ENCODE peak calls at places on chromosomes 2 and 18, in ten cellular contexts. E, V, F, D, U, L, P, S, N and C are unnamed samples.
A peak's percentile ranks its signal among the peaks of the same experiment; 100 is the strongest.

GRCh38 chr2:182907081-182907830 is 40.8 kb upstream of the FRZB start:
- DNase-seq in E (no peak), V (peak; percentile 26), F (peak; percentile 32), D (no peak), N (no peak), S (no peak), U (no peak), P (no peak), L (no peak), C (no peak)

GRCh38 chr2:155424518-155424917 is 726.0 kb downstream of the KCNJ3 start:
- DNase-seq in L (no peak), F (no peak), V (no peak), S (no peak), U (no peak), E (no peak), D (no peak), N (no peak), P (no peak), C (no peak)

GRCh38 chr2:26720322-26721166 is 28.0 kb downstream of the KCNK3 start:
- DNase-seq in U (peak; percentile 48), F (peak; percentile 85), V (no peak), P (no peak), N (no peak), S (no peak), D (no peak), L (peak; percentile 29), E (peak; percentile 21), C (no peak)

GRCh38 chr18:3624818-3625716 is 175.1 kb downstream of the TGIF1 start:
- DNase-seq in D (peak; percentile 67), S (no peak), E (no peak), N (no peak), P (no peak), U (peak; percentile 96), L (no peak), F (no peak), V (no peak), C (peak; percentile 61)

GRCh38 chr2:23600336-23600735 is 215.4 kb downstream of the KLHL29 start:
- DNase-seq in F (peak; percentile 39), D (no peak), N (no peak), S (no peak), V (no peak), P (no peak), L (no peak), E (no peak), U (no peak), C (no peak)

GRCh38 chr2:218893349-218894167 is 12.9 kb downstream of the WNT10A start:
- DNase-seq in N (no peak), V (no peak), E (no peak), F (no peak), D (no peak), U (no peak), L (no peak), S (peak; percentile 47), P (no peak), C (peak; percentile 49)

GRCh38 chr2:139969301-139969700 is 1189.1 kb upstream of the NXPH2 start:
- DNase-seq in D (no peak), P (no peak), S (no peak), E (no peak), L (no peak), F (no peak), V (no peak), U (no peak), N (no peak), C (no peak)

GRCh38 chr2:176827269-176827668 is 385.3 kb upstream of the HNRNPA3 start:
- DNase-seq in F (no peak), U (no peak), P (no peak), V (no peak), N (no peak), L (no peak), E (no peak), S (no peak), D (peak; percentile 68), C (no peak)

GRCh38 chr18:12093520-12094257 is at the start of gene ANKRD62:
- DNase-seq in L (no peak), N (peak; percentile 77), U (no peak), S (no peak), D (no peak), F (no peak), E (no peak), P (no peak), V (no peak), C (no peak)

GRCh38 chr2:227378371-227378782 is 729 bp downstream of the TM4SF20 start:
- DNase-seq in S (no peak), D (no peak), L (no peak), E (no peak), V (no peak), F (no peak), N (no peak), P (no peak), U (no peak), C (no peak)

GRCh38 chr2:47119001-47119400 is 36.1 kb downstream of the STPG4 start:
- DNase-seq in V (no peak), U (no peak), D (no peak), L (no peak), F (no peak), P (no peak), N (no peak), S (no peak), E (no peak), C (no peak)

GRCh38 chr2:230774348-230774951 is 61.8 kb downstream of the CAB39 start:
- DNase-seq in D (no peak), F (no peak), E (no peak), P (no peak), N (no peak), S (no peak), U (no peak), V (no peak), L (no peak), C (no peak)

GRCh38 chr2:239275037-239275685 is 125.7 kb downstream of the HDAC4 start:
- DNase-seq in U (peak; percentile 96), S (no peak), P (peak; percentile 54), D (peak; percentile 73), E (peak; percentile 49), V (no peak), N (peak; percentile 92), F (no peak), L (peak; percentile 13), C (peak; percentile 77)

GRCh38 chr2:232236200-232236599 is 142.4 kb upstream of the ALPP start:
- DNase-seq in E (no peak), N (no peak), L (no peak), P (no peak), S (no peak), F (peak; percentile 83), U (peak; percentile 25), V (no peak), D (no peak), C (no peak)

GRCh38 chr18:66226782-66227181 is 377.1 kb downstream of the CDH19 start:
- DNase-seq in V (no peak), S (no peak), L (peak; percentile 36), P (no peak), E (no peak), U (no peak), D (no peak), N (no peak), F (no peak), C (no peak)

GRCh38 chr2:54386993-54387590 is 69.0 kb upstream of the SPTBN1 start:
- DNase-seq in F (no peak), N (no peak), E (no peak), L (no peak), U (no peak), V (no peak), S (no peak), P (no peak), D (no peak), C (no peak)

GRCh38 chr2:70906439-70907018 is 29.2 kb upstream of the ATP6V1B1 start:
- DNase-seq in F (no peak), V (no peak), P (no peak), L (no peak), U (no peak), D (no peak), E (no peak), S (no peak), N (no peak), C (no peak)

GRCh38 chr2:238872026-238872425 is 24.1 kb downstream of the TWIST2 start:
- DNase-seq in S (no peak), V (no peak), N (no peak), P (no peak), L (no peak), U (no peak), D (no peak), F (no peak), E (no peak), C (no peak)

GRCh38 chr2:171652411-171652775 is 34.9 kb upstream of the DYNC1I2 start:
- DNase-seq in N (no peak), F (no peak), L (no peak), E (peak; percentile 52), D (no peak), P (no peak), S (no peak), V (no peak), U (no peak), C (no peak)

GRCh38 chr18:56576826-56577573 is 61.4 kb downstream of the TXNL1 start:
- DNase-seq in N (peak; percentile 42), F (peak; percentile 64), P (no peak), V (no peak), D (no peak), L (no peak), S (no peak), U (no peak), E (no peak), C (no peak)

GRCh38 chr2:32977228-32977758 is 30.5 kb downstream of the LTBP1 start:
- DNase-seq in E (no peak), U (no peak), S (no peak), N (peak; percentile 20), P (no peak), D (no peak), F (peak; percentile 96), V (no peak), L (peak; percentile 2), C (no peak)

GRCh38 chr2:17604050-17604449 is 63.6 kb downstream of the VSNL1 start:
- DNase-seq in U (no peak), D (no peak), L (no peak), P (no peak), N (no peak), S (no peak), E (no peak), F (no peak), V (peak; percentile 16), C (no peak)

GRCh38 chr2:196482119-196483065 is 157.1 kb upstream of the CCDC150 start:
- DNase-seq in P (no peak), S (peak; percentile 25), D (no peak), V (peak; percentile 17), L (no peak), F (peak; percentile 8), N (no peak), E (no peak), U (no peak), C (no peak)

GRCh38 chr2:16207151-16207550 is 266.8 kb downstream of the MYCN start:
- DNase-seq in S (no peak), N (no peak), D (no peak), E (no peak), F (no peak), P (no peak), V (no peak), L (no peak), U (no peak), C (no peak)

GRCh38 chr2:217277646-217278048 is 417.8 kb upstream of the TNP1 start:
- DNase-seq in E (peak; percentile 76), D (no peak), S (no peak), N (no peak), F (no peak), L (no peak), V (no peak), U (no peak), P (no peak), C (no peak)

GRCh38 chr2:235594041-235594440 is 100.2 kb downstream of the AGAP1 start:
- DNase-seq in S (peak; percentile 51), F (peak; percentile 77), V (no peak), P (no peak), D (no peak), U (peak; percentile 83), E (no peak), N (no peak), L (peak; percentile 38), C (no peak)

GRCh38 chr18:58567453-58568196 is 61.3 kb downstream of the ALPK2 start:
- DNase-seq in V (no peak), D (no peak), S (no peak), E (peak; percentile 5), P (no peak), F (no peak), L (no peak), U (peak; percentile 69), N (no peak), C (no peak)

GRCh38 chr18:41938445-41938844 is 16.6 kb upstream of the PIK3C3 start:
- DNase-seq in E (no peak), F (peak; percentile 27), U (peak; percentile 47), S (peak; percentile 15), P (no peak), L (no peak), V (no peak), D (no peak), N (no peak), C (no peak)